ENCODE peak calls at places on chromosomes 12 and 14, in five cellular contexts. S is mucosa of descending colon, X is pancreas, Y is right cardiac atrium, R is Caco-2. T is an unnamed sample. For H3K4me1, the result is how much of the 10 kb centered on the place peaks cover.

GRCh38 chr12:110590806-110591326 is 7.7 kb upstream of the PPTC7 start:
- DNase-seq in S (no peak), Y (no peak), X (no peak), R (no peak), T (peak)

GRCh38 chr14:67187826-67188225 is 1.4 kb upstream of the GARIN2 start:
- DNase-seq in R (no peak), S (no peak), Y (no peak), X (no peak), T (no peak)

GRCh38 chr14:37890095-37890494 is 294.7 kb downstream of the TTC6 start:
- DNase-seq in S (no peak), Y (no peak), X (no peak), R (no peak), T (no peak)

GRCh38 chr14:65168840-65169239 is 66.5 kb upstream of the MAX start:
- DNase-seq in S (no peak), Y (no peak), R (no peak), X (no peak), T (no peak)

GRCh38 chr14:96177766-96178377 is 26.8 kb upstream of the BDKRB2 start:
- DNase-seq in S (no peak), Y (no peak), X (no peak), R (no peak), T (no peak)

GRCh38 chr12:50572275-50572674 is 67.5 kb downstream of the DIP2B start:
- DNase-seq in R (no peak), Y (no peak), S (no peak), X (no peak), T (peak)

GRCh38 chr14:33254342-33254741 is 315.7 kb downstream of the NPAS3 start:
- DNase-seq in R (no peak), X (no peak), Y (no peak), S (no peak), T (no peak)

GRCh38 chr14:99758915-99759545 is 34.2 kb upstream of the EML1 start:
- DNase-seq in R (no peak), Y (peak), X (no peak), S (no peak), T (no peak)

GRCh38 chr12:95721320-95721719 is 69.2 kb downstream of the NTN4 start:
- DNase-seq in X (no peak), R (no peak), Y (no peak), S (no peak), T (no peak)

GRCh38 chr12:32151081-32151480 is 44.4 kb downstream of the BICD1 start:
- DNase-seq in Y (no peak), S (no peak), R (no peak), X (no peak), T (no peak)

GRCh38 chr14:74660167-74660566 is 48.1 kb upstream of the LTBP2 start:
- DNase-seq in X (no peak), Y (no peak), R (no peak), S (no peak), T (peak)

GRCh38 chr14:50734950-50735697 is 67.0 kb upstream of the SAV1 start:
- DNase-seq in X (no peak), S (no peak), R (no peak), Y (no peak), T (no peak)

GRCh38 chr14:90553921-90554336 is 157.1 kb downstream of the CALM1 start:
- DNase-seq in S (no peak), X (peak), Y (peak), R (no peak), T (no peak)

GRCh38 chr12:95634622-95635621 is 83.6 kb upstream of the USP44 start:
- DNase-seq in R (no peak), Y (no peak), S (peak), X (no peak), T (peak)

GRCh38 chr12:52675301-52675701 is 4.9 kb downstream of the KRT1 start:
- DNase-seq in Y (no peak), X (peak), R (no peak), S (no peak), T (no peak)

GRCh38 chr12:14258468-14258947 is 107.0 kb upstream of the ATF7IP start:
- DNase-seq in S (no peak), R (no peak), Y (no peak), X (no peak), T (no peak)

GRCh38 chr14:57725399-57726077 is 140.4 kb downstream of the SLC35F4 start:
- DNase-seq in Y (no peak), S (no peak), X (no peak), R (no peak), T (peak)

GRCh38 chr12:96047621-96048211 is 12.3 kb upstream of the LTA4H start:
- DNase-seq in Y (no peak), X (no peak), S (no peak), R (no peak), T (peak)

GRCh38 chr14:38078393-38078792 is 129.3 kb upstream of the SSTR1 start:
- DNase-seq in S (no peak), R (no peak), Y (no peak), X (no peak), T (peak)

GRCh38 chr12:116044181-116044580 is 233.3 kb downstream of the MED13L start:
- DNase-seq in S (no peak), Y (no peak), R (no peak), X (no peak), T (peak)

GRCh38 chr12:116043673-116044072 is 233.8 kb downstream of the MED13L start:
- DNase-seq in X (no peak), Y (no peak), S (no peak), R (no peak), T (no peak)

GRCh38 chr12:116037941-116038837 is 239.3 kb downstream of the MED13L start:
- DNase-seq in X (no peak), S (no peak), Y (no peak), R (no peak), T (no peak)

GRCh38 chr12:116039081-116039480 is 238.4 kb downstream of the MED13L start:
- DNase-seq in Y (no peak), X (no peak), R (no peak), S (no peak), T (no peak)

DNA sequence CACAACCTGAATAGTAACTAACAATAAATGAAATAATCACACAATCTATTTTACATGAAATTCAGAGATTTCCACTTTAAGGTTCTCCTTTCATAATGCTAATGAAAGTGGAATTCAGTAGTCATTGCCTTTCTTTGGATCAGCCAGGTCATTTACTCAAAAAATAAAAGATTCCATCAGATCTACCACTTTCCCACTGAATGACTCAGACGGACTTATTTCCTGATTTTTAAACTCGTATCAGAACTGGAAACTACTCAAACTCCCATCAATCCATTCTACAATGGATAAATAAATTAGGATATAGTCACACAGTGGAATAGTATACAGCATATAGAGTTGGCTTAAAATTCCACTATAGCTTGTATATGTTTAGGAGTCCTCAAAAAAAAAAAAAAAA is 237.1 kb downstream of the MED13L start:
- DNase-seq in S (no peak), X (no peak), R (no peak), Y (no peak), T (no peak)
- H3K4me1 ChIP-seq in S (under half), X (under half), R (half or more), Y (under half), T (under half)

GRCh38 chr12:6226002-6226700 is 26.0 kb downstream of the CD9 start:
- DNase-seq in Y (peak), X (peak), R (no peak), S (peak), T (peak)
- H3K4me3 ChIP-seq in Y (peak), X (no peak), R (no peak), S (no peak), T (no peak)

DNA sequence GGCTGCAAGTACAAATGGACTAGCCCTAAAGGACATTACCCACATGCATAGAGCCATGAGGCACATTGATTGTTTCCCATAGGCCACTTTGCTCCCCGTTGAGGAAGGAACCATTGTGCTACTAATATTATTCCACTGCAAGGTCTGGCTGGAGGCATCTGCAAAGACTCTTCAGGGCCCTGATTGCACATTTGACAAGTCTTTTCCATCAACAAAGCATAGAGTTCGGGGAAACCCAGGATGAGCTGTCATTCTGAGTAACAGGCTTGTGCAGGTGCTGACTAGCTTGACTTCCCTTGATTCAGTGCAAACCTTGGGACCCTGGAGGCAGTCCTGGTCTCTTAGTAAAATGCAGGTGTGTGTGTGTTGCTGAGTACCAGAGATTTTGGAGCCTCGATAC is 73.8 kb downstream of the SUSD6 start:
- DNase-seq in R (no peak), Y (no peak), X (no peak), S (no peak), T (no peak)
- H3K4me1 ChIP-seq in R (under half), Y (under half), X (under half), S (under half), T (under half)

GRCh38 chr12:68539615-68539952 is 71.1 kb upstream of the RAP1B start:
- DNase-seq in R (no peak), S (no peak), X (no peak), Y (no peak), T (no peak)
- H3K4me3 ChIP-seq in R (no peak), S (no peak), X (no peak), Y (peak), T (no peak)

GRCh38 chr12:124532947-124533346 is 34.5 kb downstream of the NCOR2 start:
- DNase-seq in X (no peak), Y (no peak), R (no peak), S (no peak), T (no peak)
- H3K4me1 ChIP-seq in X (under half), Y (under half), R (under half), S (under half), T (under half)

T was measured in small intestine.